ENCODE peak calls at places on chromosomes 3 and 15, in nine cellular contexts. R, M, J, B, W, S, C, O and Y are unnamed samples.
A peak's percentile ranks its signal among the peaks of the same experiment; 100 is the strongest.

GRCh38 chr3:170689218-170689874 is 103.5 kb upstream of the SLC7A14 start:
- DNase-seq in R (peak; percentile 68), M (peak; percentile 94), J (no peak), B (peak; percentile 88), W (peak; percentile 83), S (no peak), C (no peak), O (peak; percentile 73), Y (no peak)

GRCh38 chr3:23612296-23612891 is 193.4 kb upstream of the UBE2E1 start:
- DNase-seq in R (peak; percentile 30), M (peak; percentile 61), J (no peak), B (peak; percentile 89), W (peak; percentile 34), S (no peak), C (no peak), O (no peak), Y (no peak)

GRCh38 chr15:88658070-88658965 is 19.5 kb downstream of the ISG20 start:
- DNase-seq in R (no peak), M (no peak), J (no peak), B (no peak), W (no peak), S (no peak), C (no peak), O (no peak), Y (no peak)

GRCh38 chr3:188345223-188345622 is 191.3 kb downstream of the LPP start:
- DNase-seq in R (no peak), M (peak; percentile 92), J (no peak), B (peak; percentile 57), W (peak; percentile 33), S (no peak), C (no peak), O (no peak), Y (no peak)

GRCh38 chr3:5053021-5053831 is 68.9 kb upstream of the ARL8B start:
- DNase-seq in R (no peak), M (peak; percentile 95), J (no peak), B (peak; percentile 49), W (peak; percentile 89), S (no peak), C (no peak), O (no peak), Y (no peak)

GRCh38 chr15:85142324-85142723 is 160.7 kb downstream of the PDE8A start:
- DNase-seq in R (no peak), M (peak; percentile 70), J (no peak), B (peak; percentile 75), W (peak; percentile 68), S (no peak), C (no peak), O (no peak), Y (no peak)

GRCh38 chr15:55168350-55168974 is 28.3 kb downstream of the RSL24D1 start:
- DNase-seq in R (peak; percentile 21), M (peak; percentile 50), J (peak; percentile 25), B (peak; percentile 67), W (peak; percentile 65), S (no peak), C (peak; percentile 64), O (peak; percentile 55), Y (peak; percentile 12)

GRCh38 chr15:85709250-85709649 is 85.5 kb downstream of the KLHL25 start:
- DNase-seq in R (no peak), M (no peak), J (no peak), B (no peak), W (no peak), S (no peak), C (no peak), O (peak; percentile 29), Y (no peak)

GRCh38 chr15:42171122-42171521 is 14.7 kb upstream of the PLA2G4F start:
- DNase-seq in R (no peak), M (no peak), J (no peak), B (no peak), W (no peak), S (no peak), C (no peak), O (no peak), Y (no peak)

GRCh38 chr3:103698646-103699045 is 1263.8 kb downstream of the ZPLD1 start:
- DNase-seq in R (no peak), M (no peak), J (no peak), B (no peak), W (no peak), S (no peak), C (no peak), O (no peak), Y (no peak)

GRCh38 chr3:163785693-163786092 is 1292.6 kb downstream of the SI start:
- DNase-seq in R (no peak), M (no peak), J (no peak), B (no peak), W (no peak), S (no peak), C (no peak), O (no peak), Y (no peak)

GRCh38 chr3:172646439-172647015 is 64.3 kb downstream of the NCEH1 start:
- DNase-seq in R (no peak), M (peak; percentile 80), J (no peak), B (peak; percentile 67), W (peak; percentile 59), S (no peak), C (no peak), O (peak; percentile 20), Y (no peak)

GRCh38 chr15:85667491-85668424 is 127.0 kb downstream of the KLHL25 start:
- DNase-seq in R (peak; percentile 95), M (peak; percentile 99), J (no peak), B (peak; percentile 99), W (peak; percentile 98), S (no peak), C (no peak), O (no peak), Y (no peak)

GRCh38 chr3:187080799-187081450 is 58.4 kb downstream of the RPL39L start:
- DNase-seq in R (no peak), M (no peak), J (no peak), B (no peak), W (no peak), S (no peak), C (no peak), O (no peak), Y (no peak)

GRCh38 chr15:59300618-59301139 is 72.0 kb downstream of the MYO1E start:
- DNase-seq in R (no peak), M (no peak), J (peak; percentile 42), B (no peak), W (no peak), S (no peak), C (no peak), O (peak; percentile 67), Y (no peak)

GRCh38 chr3:43879166-43879565 is 188.4 kb downstream of the ABHD5 start:
- DNase-seq in R (no peak), M (no peak), J (no peak), B (no peak), W (peak; percentile 43), S (no peak), C (peak; percentile 73), O (peak; percentile 82), Y (no peak)

GRCh38 chr3:58421004-58421403 is 12.6 kb downstream of the PDHB start:
- DNase-seq in R (no peak), M (no peak), J (no peak), B (no peak), W (no peak), S (no peak), C (no peak), O (no peak), Y (no peak)

DNA sequence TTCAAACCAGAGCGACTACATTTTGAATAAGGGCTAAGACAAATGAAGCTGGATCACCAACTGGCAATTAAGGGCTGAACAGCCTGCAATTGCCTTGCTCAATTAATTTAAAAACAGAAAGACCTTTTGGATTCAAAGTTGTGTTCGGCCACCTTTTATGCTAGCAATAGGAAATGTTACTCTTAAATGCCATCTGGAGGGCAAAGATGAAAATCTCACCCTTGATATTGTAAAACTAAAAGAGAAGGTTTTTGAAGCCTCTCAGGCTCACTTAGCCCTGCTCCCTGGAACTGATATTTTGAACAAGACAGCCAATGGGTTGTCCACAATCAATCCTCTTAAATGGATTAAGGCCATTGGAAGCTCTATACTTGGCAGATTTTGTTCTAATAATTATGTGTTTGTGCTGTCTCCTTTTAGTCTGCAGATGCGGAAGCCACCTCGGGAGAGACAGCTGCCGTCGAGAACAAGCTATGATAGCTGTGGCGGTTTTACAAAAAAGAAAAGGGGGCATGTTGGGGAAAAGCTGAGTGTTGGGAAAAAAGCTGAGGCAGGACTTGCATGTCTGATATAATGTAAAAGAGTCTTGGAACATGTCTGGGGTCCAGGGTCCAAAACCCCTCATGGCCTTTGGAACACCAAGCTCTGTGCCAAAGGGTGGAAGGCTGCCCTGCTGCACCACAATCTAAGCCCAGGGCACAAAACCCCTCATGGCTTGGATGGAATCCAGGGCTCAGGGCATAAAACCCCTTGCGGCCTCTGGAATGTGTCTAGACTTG is 44.4 kb downstream of the ACAD9 start:
- DNase-seq in R (no peak), M (no peak), J (no peak), B (no peak), W (no peak), S (no peak), C (no peak), O (no peak), Y (no peak)
- H3K9me3 ChIP-seq in R (peaks cover 35% of the 10 kb centered on the region), M (no peaks in the 10 kb centered on the region), J (peaks cover 6% of the 10 kb centered on the region), B (peaks cover 36% of the 10 kb centered on the region), W (no peaks in the 10 kb centered on the region), S (peaks cover 7% of the 10 kb centered on the region), C (peaks cover 25% of the 10 kb centered on the region), O (no peaks in the 10 kb centered on the region), Y (no peaks in the 10 kb centered on the region)

DNA sequence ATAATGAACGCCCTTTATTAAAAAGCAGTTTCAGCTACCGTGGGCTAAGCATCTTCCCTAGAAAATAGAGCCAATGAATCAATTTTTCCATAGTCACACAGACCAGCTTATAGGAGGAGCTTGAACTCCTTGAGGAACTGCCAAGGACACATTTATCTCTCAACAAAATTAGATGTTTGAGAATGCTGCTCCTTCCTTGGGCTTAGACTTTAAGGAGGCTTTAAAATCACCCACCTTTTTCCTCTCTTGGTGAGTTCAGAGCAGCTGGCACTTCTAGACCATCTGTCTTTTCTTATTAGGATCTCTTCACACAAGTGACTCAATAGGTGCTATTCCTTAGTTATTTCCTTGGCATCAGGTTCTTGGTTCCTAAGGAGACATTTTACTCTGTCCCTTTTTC is 588.0 kb downstream of the SQOR start:
- DNase-seq in R (no peak), M (no peak), J (no peak), B (no peak), W (no peak), S (no peak), C (no peak), O (no peak), Y (no peak)
- H3K9me3 ChIP-seq in R (no peaks in the 10 kb centered on the region), M (no peaks in the 10 kb centered on the region), J (no peaks in the 10 kb centered on the region), B (no peaks in the 10 kb centered on the region), W (no peaks in the 10 kb centered on the region), S (no peaks in the 10 kb centered on the region), C (no peaks in the 10 kb centered on the region), O (no peaks in the 10 kb centered on the region), Y (no peaks in the 10 kb centered on the region)

GRCh38 chr15:26451995-26452394 is 320.9 kb downstream of the GABRB3 start:
- DNase-seq in R (no peak), M (no peak), J (no peak), B (no peak), W (no peak), S (no peak), C (no peak), O (no peak), Y (no peak)
- H3K9me3 ChIP-seq in R (peaks cover 36% of the 10 kb centered on the region), M (no peaks in the 10 kb centered on the region), J (no peaks in the 10 kb centered on the region), B (peaks cover 22% of the 10 kb centered on the region), W (no peaks in the 10 kb centered on the region), S (peaks cover 31% of the 10 kb centered on the region), C (no peaks in the 10 kb centered on the region), O (no peaks in the 10 kb centered on the region), Y (no peaks in the 10 kb centered on the region)

DNA sequence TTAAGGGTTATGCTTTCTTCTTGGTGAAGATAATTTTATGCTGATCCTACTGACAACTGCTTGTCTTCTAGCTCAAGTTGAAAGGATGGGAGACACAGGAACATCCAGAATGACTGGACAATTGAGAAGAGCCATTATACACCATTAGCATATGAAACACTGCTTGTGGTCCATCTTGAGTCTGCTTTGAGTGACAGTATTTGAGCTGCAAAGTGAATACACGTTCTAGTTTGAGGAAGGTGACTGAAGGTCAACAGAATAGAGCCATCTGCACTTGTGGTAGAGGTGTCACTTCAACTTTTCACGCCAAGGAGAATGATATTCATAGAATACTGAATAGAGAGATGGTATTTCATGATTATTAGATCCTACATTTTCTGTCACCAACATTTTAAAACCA is 315.5 kb downstream of the MCTP2 start:
- DNase-seq in R (no peak), M (no peak), J (no peak), B (no peak), W (no peak), S (no peak), C (no peak), O (no peak), Y (no peak)
- H3K9me3 ChIP-seq in R (no peaks in the 10 kb centered on the region), M (no peaks in the 10 kb centered on the region), J (no peaks in the 10 kb centered on the region), B (peaks cover 5% of the 10 kb centered on the region), W (no peaks in the 10 kb centered on the region), S (no peaks in the 10 kb centered on the region), C (no peaks in the 10 kb centered on the region), O (no peaks in the 10 kb centered on the region), Y (no peaks in the 10 kb centered on the region)